ENCODE peak calls at places on chromosome 12, in eight cellular contexts. A is retinal pigment epithelial cell, O is right lobe of liver, C is HL-60, L is stomach, T is lung, B is GM23338, V is lower lobe of right lung. X is an unnamed sample.

GRCh38 chr12:116591608-116592115 is 32.5 kb downstream of the MAP1LC3B2 start:
- DNase-seq in T (no peak), A (no peak), L (no peak), V (no peak), C (no peak), B (no peak), O (no peak), X (no peak)

GRCh38 chr12:132422057-132423043 is 67.6 kb upstream of the FBRSL1 start:
- DNase-seq in T (no peak), L (no peak), V (no peak), A (no peak), O (no peak), C (no peak), B (peak; percentile 55), X (no peak)

GRCh38 chr12:13173012-13173441 is 23.5 kb upstream of the EMP1 start:
- DNase-seq in C (no peak), T (peak; percentile 27), V (no peak), B (no peak), O (no peak), L (no peak), A (no peak), X (no peak)

GRCh38 chr12:26608273-26608672 is 224.7 kb downstream of the ITPR2 start:
- DNase-seq in V (no peak), L (no peak), O (no peak), A (no peak), T (no peak), C (no peak), B (no peak), X (no peak)

GRCh38 chr12:3313655-3314305 is 177.2 kb upstream of the PRMT8 start:
- DNase-seq in B (peak; percentile 63), V (no peak), C (no peak), O (no peak), T (no peak), A (no peak), L (no peak), X (no peak)

GRCh38 chr12:6181166-6181565 is 19.0 kb upstream of the CD9 start:
- DNase-seq in C (no peak), B (no peak), A (no peak), V (no peak), L (no peak), T (no peak), O (no peak), X (no peak)

GRCh38 chr12:38374751-38375150 is 58.2 kb downstream of the ALG10B start:
- DNase-seq in L (no peak), O (no peak), C (no peak), V (no peak), B (no peak), A (no peak), T (no peak), X (no peak)

GRCh38 chr12:75819512-75819911 is 212.1 kb downstream of the PHLDA1 start:
- DNase-seq in A (no peak), B (no peak), L (no peak), V (no peak), O (no peak), T (no peak), C (no peak), X (no peak)

GRCh38 chr12:119115296-119115905 is 63.3 kb upstream of the HSPB8 start:
- DNase-seq in O (no peak), A (no peak), V (no peak), C (peak; percentile 15), L (no peak), B (peak; percentile 84), T (peak; percentile 38), X (peak; percentile 1)

GRCh38 chr12:123987022-123987421 is 14.0 kb downstream of the ZNF664 start:
- DNase-seq in A (no peak), V (no peak), B (no peak), O (no peak), C (no peak), T (no peak), L (no peak), X (no peak)

GRCh38 chr12:112283541-112283940 is 98.7 kb downstream of the HECTD4 start:
- DNase-seq in C (no peak), A (no peak), V (no peak), B (no peak), O (no peak), L (no peak), T (no peak), X (no peak)

GRCh38 chr12:87266305-87266704 is 762.9 kb downstream of the C12orf50 start:
- DNase-seq in V (no peak), A (no peak), T (no peak), C (no peak), L (no peak), B (peak; percentile 40), O (no peak), X (no peak)

GRCh38 chr12:106551410-106551809 is 31.4 kb upstream of the RFX4 start:
- DNase-seq in V (no peak), O (no peak), A (no peak), L (no peak), T (no peak), C (no peak), B (no peak), X (no peak)

GRCh38 chr12:107064687-107065086 is 28.7 kb downstream of the CRY1 start:
- DNase-seq in B (no peak), V (no peak), C (no peak), O (no peak), A (no peak), L (no peak), T (no peak), X (no peak)

GRCh38 chr12:59403259-59403932 is 192.4 kb upstream of the SLC16A7 start:
- DNase-seq in A (peak; percentile 17), T (peak; percentile 45), V (no peak), O (peak; percentile 54), L (peak; percentile 40), C (no peak), B (peak; percentile 81), X (peak; percentile 22)

GRCh38 chr12:12562016-12562483 is 613 bp downstream of the DUSP16 start:
- DNase-seq in T (peak; percentile 31), B (peak; percentile 62), V (peak; percentile 60), L (no peak), A (no peak), O (no peak), C (no peak), X (no peak)

GRCh38 chr12:89891933-89892332 is 183.3 kb upstream of the ATP2B1 start:
- DNase-seq in B (no peak), T (no peak), V (no peak), L (no peak), A (no peak), C (no peak), O (no peak), X (no peak)

GRCh38 chr12:120529641-120530314 is 820 bp upstream of the COQ5 start:
- DNase-seq in L (peak; percentile 36), V (no peak), O (no peak), T (no peak), C (no peak), A (no peak), B (peak; percentile 65), X (no peak)
- TF ChIP-seq CTCF in L (no peak), V (no peak), O (no peak), T (no peak), C (no peak), A (no peak), B (no peak), X (peak; percentile 38)

DNA sequence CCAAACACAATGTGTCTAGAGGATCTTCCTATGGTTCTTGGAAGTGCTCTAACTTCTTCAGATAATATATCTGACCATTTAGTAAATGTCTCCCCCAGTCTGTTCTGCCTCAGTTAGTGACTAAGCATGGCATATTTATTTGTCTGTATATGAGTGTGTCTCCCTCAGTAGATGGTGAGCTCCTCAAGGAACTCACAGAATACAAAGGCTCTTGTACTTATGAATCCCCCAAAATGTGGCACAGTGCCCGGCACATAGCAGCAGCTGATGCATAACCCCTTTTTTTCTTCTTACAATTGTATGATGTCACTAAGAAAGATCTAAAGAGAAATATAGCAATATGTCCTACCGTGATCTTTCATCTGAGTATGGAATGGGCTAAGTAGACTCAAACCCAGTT is 264.7 kb upstream of the PRICKLE1 start:
- DNase-seq in C (no peak), A (no peak), T (no peak), L (no peak), O (no peak), B (no peak), V (no peak), X (no peak)
- TF ChIP-seq CTCF in C (no peak), A (no peak), T (no peak), L (no peak), O (no peak), B (no peak), V (no peak), X (no peak)

DNA sequence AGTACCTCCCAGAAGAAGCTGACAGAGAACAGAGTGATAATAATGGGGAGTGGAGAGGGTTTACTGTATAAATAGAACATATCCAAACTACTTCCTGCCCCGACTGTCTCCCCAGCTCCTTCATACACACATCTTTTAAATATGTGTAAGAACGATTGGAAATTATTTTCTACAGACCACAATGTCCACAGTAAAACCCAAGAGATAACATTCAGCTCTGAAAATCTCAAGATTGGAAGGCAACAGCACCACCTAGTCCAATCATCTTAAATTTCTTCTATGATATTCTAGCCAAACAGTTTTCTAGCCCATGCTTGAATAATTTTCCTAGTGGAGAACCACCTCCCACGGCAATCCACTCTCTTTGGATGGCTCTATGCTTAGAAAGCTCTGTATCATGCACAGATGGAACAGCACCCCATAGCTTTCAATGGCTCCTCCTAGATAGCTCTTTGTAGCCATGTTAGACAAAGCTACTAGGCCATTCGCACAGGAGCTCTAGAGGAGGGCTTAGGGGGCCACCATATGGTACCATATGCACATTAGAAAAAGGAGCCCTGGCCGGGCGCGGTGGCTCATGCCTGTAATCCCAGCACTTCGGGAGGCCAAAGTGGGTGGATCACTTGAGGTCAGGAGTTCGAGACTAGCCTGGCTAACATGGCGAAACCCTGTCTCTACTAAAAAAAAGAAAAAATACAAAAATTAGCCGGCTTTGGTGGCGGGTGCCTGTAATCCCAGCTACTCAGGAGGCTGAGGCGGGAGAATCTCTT is 18.1 kb downstream of the VDR start:
- DNase-seq in O (no peak), B (no peak), L (no peak), C (no peak), V (no peak), A (no peak), T (no peak), X (no peak)
- TF ChIP-seq CTCF in O (no peak), B (no peak), L (no peak), C (no peak), V (no peak), A (no peak), T (no peak), X (no peak)

GRCh38 chr12:68870443-68870842 is 62.5 kb downstream of the MDM2 start:
- DNase-seq in C (no peak), B (no peak), T (no peak), L (no peak), V (no peak), O (no peak), A (no peak), X (no peak)

GRCh38 chr12:68870011-68870410 is 62.0 kb downstream of the MDM2 start:
- DNase-seq in T (no peak), C (no peak), A (no peak), L (no peak), B (no peak), O (no peak), V (no peak), X (no peak)

GRCh38 chr12:68871396-68871795 is 61.6 kb downstream of the CPM start:
- DNase-seq in V (no peak), C (no peak), L (no peak), A (no peak), T (no peak), B (no peak), O (no peak), X (no peak)

GRCh38 chr12:68873316-68873715 is 59.7 kb downstream of the CPM start:
- DNase-seq in L (no peak), A (no peak), V (no peak), O (no peak), B (no peak), C (no peak), T (no peak), X (no peak)

GRCh38 chr12:68871899-68872298 is 61.1 kb downstream of the CPM start:
- DNase-seq in V (no peak), O (no peak), B (peak; percentile 73), C (no peak), L (no peak), T (no peak), A (peak; percentile 3), X (no peak)
- TF ChIP-seq CTCF in V (peak; percentile 11), O (peak; percentile 23), B (peak; percentile 80), C (peak; percentile 29), L (no peak), T (no peak), A (peak; percentile 66), X (peak; percentile 47)

X was measured in epithelial cell of proximal tubule.